ENCODE peak calls at places on chromosomes 1 and 21, in nine cellular contexts. I is HEK293T; V is NCI-H345; W is T-helper 1 cell; F is H9; O is stimulated activated CD8-positive, alpha-beta memory T cell treated with anti-CD3 and anti-CD28 coated beads, Interleukin-4, amount 100 ng/mL, for 4 hours; M is activated naive CD8-positive, alpha-beta T cell treated with anti-CD3 and anti-CD28 coated beads, Interleukin-2, amount 50 U/mL, for 16 hours; B is HuH-7.5; N is NCI-H510A treated with DMSO at 0.1 percent for 48 hours. Z is an unnamed sample.

GRCh38 chr1:229263254-229263653 is 7.7 kb upstream of the RAB4A start:
- DNase-seq in I (no peak), V (no peak), W (no peak), F (no peak), O (no peak), M (no peak), B (no peak), N (no peak), Z (no peak)

GRCh38 chr1:211973541-211973940 is 61.8 kb downstream of the INTS7 start:
- DNase-seq in I (no peak), V (no peak), W (no peak), F (no peak), O (no peak), M (no peak), B (no peak), N (no peak), Z (no peak)

GRCh38 chr1:3515774-3516480 is 61.5 kb downstream of the ARHGEF16 start:
- DNase-seq in I (no peak), V (peak; percentile 79), W (no peak), F (no peak), O (no peak), M (no peak), B (no peak), N (no peak), Z (no peak)

GRCh38 chr1:94621392-94621791 is 79.8 kb upstream of the F3 start:
- DNase-seq in I (no peak), V (peak; percentile 30), W (no peak), F (no peak), O (no peak), M (no peak), B (no peak), N (no peak), Z (peak; percentile 17)

GRCh38 chr21:32411366-32412161 is 942 bp upstream of the EVA1C start:
- DNase-seq in I (no peak), V (peak; percentile 76), W (peak; percentile 41), F (peak; percentile 39), O (peak; percentile 38), M (no peak), B (no peak), N (no peak), Z (peak; percentile 40)

GRCh38 chr1:15254521-15254920 is 7.5 kb downstream of the FHAD1 start:
- DNase-seq in I (no peak), V (no peak), W (no peak), F (no peak), O (no peak), M (no peak), B (no peak), N (no peak), Z (no peak)

GRCh38 chr1:42982641-42983040 is 24.0 kb upstream of the SLC2A1 start:
- DNase-seq in I (no peak), V (no peak), W (no peak), F (no peak), O (no peak), M (no peak), B (no peak), N (no peak), Z (no peak)

GRCh38 chr1:158112994-158113758 is 67.5 kb upstream of the CD1D start:
- DNase-seq in I (peak; percentile 78), V (no peak), W (no peak), F (peak; percentile 68), O (no peak), M (peak; percentile 7), B (no peak), N (peak; percentile 45), Z (peak; percentile 31)

GRCh38 chr1:174964261-174964984 is 35.3 kb upstream of the CACYBP start:
- DNase-seq in I (no peak), V (no peak), W (peak; percentile 22), F (no peak), O (no peak), M (no peak), B (no peak), N (peak; percentile 65), Z (peak; percentile 19)

GRCh38 chr1:238152119-238152518 is 261.4 kb upstream of the ZP4 start:
- DNase-seq in I (no peak), V (no peak), W (no peak), F (no peak), O (no peak), M (no peak), B (no peak), N (no peak), Z (no peak)